ENCODE peak calls at places on chromosomes 1 and 21, in eight cellular contexts. One of them, this sample, is unnamed.

GRCh38 chr1:93900723-93901504 is 8.3 kb downstream of the GCLM start:
- DNase-seq in suprapubic skin: no peak
- DNase-seq in gastrocnemius medialis: no peak
- DNase-seq in HFF-Myc: no peak
- DNase-seq in H9: no peak
- DNase-seq in fibroblast of pulmonary artery: no peak
- DNase-seq in CD4-positive, alpha-beta T cell: no peak
- DNase-seq in choroid plexus epithelial cell: no peak
- DNase-seq in this sample: no peak

GRCh38 chr1:3319874-3320245 is 134.6 kb upstream of the ARHGEF16 start:
- DNase-seq in suprapubic skin: no peak
- DNase-seq in gastrocnemius medialis: no peak
- DNase-seq in HFF-Myc: no peak
- DNase-seq in H9: peak; percentile 86
- DNase-seq in fibroblast of pulmonary artery: peak; percentile 62
- DNase-seq in CD4-positive, alpha-beta T cell: no peak
- DNase-seq in choroid plexus epithelial cell: peak; percentile 80
- DNase-seq in this sample: peak; percentile 44

GRCh38 chr1:6205849-6206845 is at the start of gene RNF207:
- DNase-seq in suprapubic skin: no peak
- DNase-seq in gastrocnemius medialis: no peak
- DNase-seq in HFF-Myc: no peak
- DNase-seq in H9: peak; percentile 87
- DNase-seq in fibroblast of pulmonary artery: peak; percentile 63
- DNase-seq in CD4-positive, alpha-beta T cell: peak; percentile 38
- DNase-seq in choroid plexus epithelial cell: peak; percentile 80
- DNase-seq in this sample: peak; percentile 63

GRCh38 chr1:31627301-31627929 is 9.9 kb downstream of the HCRTR1 start:
- DNase-seq in suprapubic skin: no peak
- DNase-seq in gastrocnemius medialis: peak; percentile 93
- DNase-seq in HFF-Myc: no peak
- DNase-seq in H9: no peak
- DNase-seq in fibroblast of pulmonary artery: no peak
- DNase-seq in CD4-positive, alpha-beta T cell: no peak
- DNase-seq in choroid plexus epithelial cell: no peak
- DNase-seq in this sample: no peak

GRCh38 chr1:226061793-226062557 is 541 bp upstream of the H3-3A start:
- DNase-seq in suprapubic skin: peak; percentile 89
- DNase-seq in gastrocnemius medialis: peak; percentile 55
- DNase-seq in HFF-Myc: no peak
- DNase-seq in H9: peak; percentile 78
- DNase-seq in fibroblast of pulmonary artery: peak; percentile 78
- DNase-seq in CD4-positive, alpha-beta T cell: peak; percentile 24
- DNase-seq in choroid plexus epithelial cell: peak; percentile 71
- DNase-seq in this sample: peak; percentile 82

GRCh38 chr1:23601968-23602876 is 42.9 kb upstream of the ID3 start:
- DNase-seq in suprapubic skin: no peak
- DNase-seq in gastrocnemius medialis: no peak
- DNase-seq in HFF-Myc: no peak
- DNase-seq in H9: no peak
- DNase-seq in fibroblast of pulmonary artery: no peak
- DNase-seq in CD4-positive, alpha-beta T cell: peak; percentile 23
- DNase-seq in choroid plexus epithelial cell: no peak
- DNase-seq in this sample: no peak

GRCh38 chr21:45981154-45981606 is 390 bp upstream of the COL6A1 start:
- DNase-seq in suprapubic skin: peak; percentile 92
- DNase-seq in gastrocnemius medialis: peak; percentile 59
- DNase-seq in HFF-Myc: peak; percentile 63
- DNase-seq in H9: peak; percentile 91
- DNase-seq in fibroblast of pulmonary artery: peak; percentile 93
- DNase-seq in CD4-positive, alpha-beta T cell: peak; percentile 64
- DNase-seq in choroid plexus epithelial cell: peak; percentile 94
- DNase-seq in this sample: peak; percentile 64

GRCh38 chr21:35345954-35346353 is 296.9 kb upstream of the RUNX1 start:
- DNase-seq in suprapubic skin: no peak
- DNase-seq in gastrocnemius medialis: no peak
- DNase-seq in HFF-Myc: no peak
- DNase-seq in H9: no peak
- DNase-seq in fibroblast of pulmonary artery: no peak
- DNase-seq in CD4-positive, alpha-beta T cell: no peak
- DNase-seq in choroid plexus epithelial cell: no peak
- DNase-seq in this sample: no peak

GRCh38 chr1:153466908-153467307 is 6.5 kb upstream of the S100A7 start:
- DNase-seq in suprapubic skin: no peak
- DNase-seq in gastrocnemius medialis: no peak
- DNase-seq in HFF-Myc: no peak
- DNase-seq in H9: no peak
- DNase-seq in fibroblast of pulmonary artery: peak; percentile 83
- DNase-seq in CD4-positive, alpha-beta T cell: no peak
- DNase-seq in choroid plexus epithelial cell: no peak
- DNase-seq in this sample: no peak

GRCh38 chr1:216310776-216311175 is 112.5 kb downstream of the USH2A start:
- DNase-seq in suprapubic skin: no peak
- DNase-seq in gastrocnemius medialis: no peak
- DNase-seq in HFF-Myc: peak; percentile 12
- DNase-seq in H9: peak; percentile 75
- DNase-seq in fibroblast of pulmonary artery: peak; percentile 65
- DNase-seq in CD4-positive, alpha-beta T cell: no peak
- DNase-seq in choroid plexus epithelial cell: peak; percentile 86
- DNase-seq in this sample: no peak
- TF ChIP-seq CTCF in suprapubic skin: no peak
- TF ChIP-seq CTCF in gastrocnemius medialis: no peak
- TF ChIP-seq CTCF in HFF-Myc: peak; percentile 71
- TF ChIP-seq CTCF in H9: peak; percentile 90
- TF ChIP-seq CTCF in fibroblast of pulmonary artery: peak; percentile 67
- TF ChIP-seq CTCF in CD4-positive, alpha-beta T cell: no peak
- TF ChIP-seq CTCF in choroid plexus epithelial cell: peak; percentile 96
- TF ChIP-seq CTCF in this sample: peak; percentile 60

GRCh38 chr1:232627645-232628334 is 2.1 kb downstream of the SIPA1L2 start:
- DNase-seq in suprapubic skin: no peak
- DNase-seq in gastrocnemius medialis: no peak
- DNase-seq in HFF-Myc: no peak
- DNase-seq in H9: peak; percentile 41
- DNase-seq in fibroblast of pulmonary artery: peak; percentile 25
- DNase-seq in CD4-positive, alpha-beta T cell: peak; percentile 16
- DNase-seq in choroid plexus epithelial cell: peak; percentile 59
- DNase-seq in this sample: no peak
- TF ChIP-seq CTCF in suprapubic skin: peak; percentile 53
- TF ChIP-seq CTCF in gastrocnemius medialis: peak; percentile 28
- TF ChIP-seq CTCF in HFF-Myc: no peak
- TF ChIP-seq CTCF in H9: peak; percentile 69
- TF ChIP-seq CTCF in fibroblast of pulmonary artery: peak; percentile 30
- TF ChIP-seq CTCF in CD4-positive, alpha-beta T cell: peak; percentile 67
- TF ChIP-seq CTCF in choroid plexus epithelial cell: peak; percentile 50
- TF ChIP-seq CTCF in this sample: peak; percentile 60

DNA sequence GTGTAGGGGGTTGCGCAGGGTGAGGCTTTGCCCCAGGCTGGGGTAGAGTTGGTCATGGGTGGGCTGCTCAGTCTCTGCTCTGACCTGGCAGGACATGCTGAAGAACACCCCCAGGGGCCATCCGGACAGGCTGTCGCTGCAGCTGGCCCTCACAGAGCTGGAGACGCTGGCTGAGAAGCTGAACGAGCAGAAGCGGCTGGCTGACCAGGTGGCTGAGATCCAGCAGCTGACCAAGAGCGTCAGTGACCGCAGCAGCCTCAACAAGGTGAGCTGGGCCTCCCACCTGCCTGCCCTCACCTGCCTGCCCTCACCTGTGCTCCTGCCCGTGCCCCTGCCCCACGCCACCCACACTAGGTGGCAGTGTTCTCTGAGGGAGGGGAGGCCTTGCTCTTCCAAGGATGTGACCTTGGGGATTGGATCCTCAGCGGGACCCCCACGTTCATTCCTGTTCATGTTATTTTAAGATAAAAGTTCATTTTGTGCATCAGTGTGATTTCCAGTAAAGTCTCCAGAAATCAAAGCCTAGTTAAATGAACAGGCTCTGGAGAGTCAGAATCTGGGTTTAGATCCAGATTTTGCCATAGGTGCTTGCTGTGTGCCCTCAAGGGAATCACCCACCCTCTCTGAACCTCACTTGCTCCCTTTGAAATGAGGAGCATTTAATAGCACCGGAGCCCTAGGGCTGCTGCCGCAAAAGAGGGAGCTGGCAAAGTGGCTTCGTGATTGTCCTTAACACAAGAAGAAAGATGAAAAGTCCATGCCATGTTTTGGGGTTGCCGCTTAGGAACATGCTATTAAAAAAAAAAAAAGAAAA is 87.9 kb downstream of the ARHGEF10L start:
- DNase-seq in suprapubic skin: no peak
- DNase-seq in gastrocnemius medialis: no peak
- DNase-seq in HFF-Myc: no peak
- DNase-seq in H9: no peak
- DNase-seq in fibroblast of pulmonary artery: no peak
- DNase-seq in CD4-positive, alpha-beta T cell: no peak
- DNase-seq in choroid plexus epithelial cell: no peak
- DNase-seq in this sample: no peak
- TF ChIP-seq CTCF in suprapubic skin: no peak
- TF ChIP-seq CTCF in gastrocnemius medialis: no peak
- TF ChIP-seq CTCF in HFF-Myc: no peak
- TF ChIP-seq CTCF in H9: peak; percentile 35
- TF ChIP-seq CTCF in fibroblast of pulmonary artery: no peak
- TF ChIP-seq CTCF in CD4-positive, alpha-beta T cell: no peak
- TF ChIP-seq CTCF in choroid plexus epithelial cell: no peak
- TF ChIP-seq CTCF in this sample: no peak

DNA sequence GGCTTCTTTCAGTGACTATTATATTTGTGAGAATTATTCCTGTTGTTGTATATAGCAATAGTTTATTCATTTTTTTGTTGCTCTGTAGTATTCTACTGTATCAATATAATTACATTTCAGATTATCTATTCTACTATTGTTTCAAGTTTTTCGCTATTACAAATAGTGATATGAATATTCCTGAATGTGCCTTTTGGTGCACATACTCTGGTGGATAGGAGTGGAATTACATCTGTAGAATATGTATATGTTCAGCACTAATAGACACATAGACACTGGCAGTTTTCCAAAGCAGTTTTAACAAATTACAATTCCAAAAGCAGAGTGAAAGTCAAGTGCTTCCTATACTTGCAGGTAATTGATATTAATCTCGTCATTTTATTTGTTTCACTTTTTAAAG is 696.2 kb upstream of the PRMT6 start:
- DNase-seq in suprapubic skin: no peak
- DNase-seq in gastrocnemius medialis: no peak
- DNase-seq in HFF-Myc: no peak
- DNase-seq in H9: no peak
- DNase-seq in fibroblast of pulmonary artery: no peak
- DNase-seq in CD4-positive, alpha-beta T cell: no peak
- DNase-seq in choroid plexus epithelial cell: peak; percentile 1
- DNase-seq in this sample: no peak
- TF ChIP-seq CTCF in suprapubic skin: no peak
- TF ChIP-seq CTCF in gastrocnemius medialis: no peak
- TF ChIP-seq CTCF in HFF-Myc: no peak
- TF ChIP-seq CTCF in H9: no peak
- TF ChIP-seq CTCF in fibroblast of pulmonary artery: peak; percentile 10
- TF ChIP-seq CTCF in CD4-positive, alpha-beta T cell: no peak
- TF ChIP-seq CTCF in choroid plexus epithelial cell: no peak
- TF ChIP-seq CTCF in this sample: peak; percentile 27

GRCh38 chr21:8993943-8994639 is 1527.3 kb upstream of the TPTE start:
- DNase-seq in suprapubic skin: no peak
- DNase-seq in gastrocnemius medialis: no peak
- DNase-seq in HFF-Myc: no peak
- DNase-seq in H9: no peak
- DNase-seq in fibroblast of pulmonary artery: no peak
- DNase-seq in CD4-positive, alpha-beta T cell: no peak
- DNase-seq in choroid plexus epithelial cell: no peak
- DNase-seq in this sample: no peak
- TF ChIP-seq CTCF in suprapubic skin: no peak
- TF ChIP-seq CTCF in gastrocnemius medialis: no peak
- TF ChIP-seq CTCF in HFF-Myc: no peak
- TF ChIP-seq CTCF in H9: no peak
- TF ChIP-seq CTCF in fibroblast of pulmonary artery: no peak
- TF ChIP-seq CTCF in CD4-positive, alpha-beta T cell: no peak
- TF ChIP-seq CTCF in choroid plexus epithelial cell: no peak
- TF ChIP-seq CTCF in this sample: no peak

GRCh38 chr1:107830075-107830474 is 134.9 kb downstream of the VAV3 start:
- DNase-seq in suprapubic skin: no peak
- DNase-seq in gastrocnemius medialis: no peak
- DNase-seq in HFF-Myc: no peak
- DNase-seq in H9: no peak
- DNase-seq in fibroblast of pulmonary artery: no peak
- DNase-seq in CD4-positive, alpha-beta T cell: no peak
- DNase-seq in choroid plexus epithelial cell: no peak
- DNase-seq in this sample: no peak

GRCh38 chr1:107830546-107830945 is 134.4 kb downstream of the VAV3 start:
- DNase-seq in suprapubic skin: no peak
- DNase-seq in gastrocnemius medialis: no peak
- DNase-seq in HFF-Myc: no peak
- DNase-seq in H9: no peak
- DNase-seq in fibroblast of pulmonary artery: no peak
- DNase-seq in CD4-positive, alpha-beta T cell: no peak
- DNase-seq in choroid plexus epithelial cell: no peak
- DNase-seq in this sample: no peak

GRCh38 chr1:107831921-107832320 is 133.1 kb downstream of the VAV3 start:
- DNase-seq in suprapubic skin: no peak
- DNase-seq in gastrocnemius medialis: no peak
- DNase-seq in HFF-Myc: no peak
- DNase-seq in H9: no peak
- DNase-seq in fibroblast of pulmonary artery: no peak
- DNase-seq in CD4-positive, alpha-beta T cell: no peak
- DNase-seq in choroid plexus epithelial cell: no peak
- DNase-seq in this sample: no peak

GRCh38 chr1:107835151-107835670 is 129.8 kb downstream of the VAV3 start:
- DNase-seq in suprapubic skin: no peak
- DNase-seq in gastrocnemius medialis: no peak
- DNase-seq in HFF-Myc: no peak
- DNase-seq in H9: no peak
- DNase-seq in fibroblast of pulmonary artery: no peak
- DNase-seq in CD4-positive, alpha-beta T cell: no peak
- DNase-seq in choroid plexus epithelial cell: no peak
- DNase-seq in this sample: no peak

DNA sequence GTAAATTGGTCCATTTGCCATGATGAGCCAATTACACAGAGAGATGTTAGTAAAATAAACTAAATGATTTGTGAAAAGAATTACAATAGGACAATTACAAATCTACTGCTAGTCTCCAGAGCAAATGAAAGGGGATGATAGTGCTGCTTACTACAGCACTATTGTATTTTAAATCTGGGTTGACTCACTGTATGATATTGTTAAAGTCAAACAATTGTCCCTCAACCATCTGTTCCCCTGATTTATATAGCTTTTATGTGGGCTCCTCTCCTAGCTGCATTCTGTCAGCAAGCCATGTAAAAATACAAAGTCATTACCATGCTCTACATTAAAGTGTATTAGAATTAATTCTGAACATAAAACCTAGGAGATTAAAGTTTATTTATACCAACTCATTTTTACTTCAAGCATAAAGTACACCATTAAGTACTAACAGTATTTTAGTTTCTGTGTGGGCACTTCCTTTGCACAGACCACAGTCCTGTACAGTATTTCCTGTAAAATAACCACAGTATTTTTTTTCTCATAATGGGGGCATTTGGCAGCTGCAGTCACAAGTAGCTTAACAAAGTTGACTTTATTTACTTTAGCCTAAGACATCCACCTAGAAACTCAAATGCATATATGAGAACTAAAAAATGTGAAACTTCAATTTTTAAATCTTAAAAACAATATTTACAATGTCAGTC is 135.8 kb downstream of the VAV3 start:
- DNase-seq in suprapubic skin: no peak
- DNase-seq in gastrocnemius medialis: no peak
- DNase-seq in HFF-Myc: no peak
- DNase-seq in H9: no peak
- DNase-seq in fibroblast of pulmonary artery: peak; percentile 35
- DNase-seq in CD4-positive, alpha-beta T cell: no peak
- DNase-seq in choroid plexus epithelial cell: peak; percentile 53
- DNase-seq in this sample: no peak
- TF ChIP-seq CTCF in suprapubic skin: no peak
- TF ChIP-seq CTCF in gastrocnemius medialis: no peak
- TF ChIP-seq CTCF in HFF-Myc: no peak
- TF ChIP-seq CTCF in H9: no peak
- TF ChIP-seq CTCF in fibroblast of pulmonary artery: no peak
- TF ChIP-seq CTCF in CD4-positive, alpha-beta T cell: no peak
- TF ChIP-seq CTCF in choroid plexus epithelial cell: no peak
- TF ChIP-seq CTCF in this sample: no peak